ENCODE peak calls at places on chromosomes 3 and 15, in four cellular contexts. One of them, this sample, is unnamed.

GRCh38 chr3:37905987-37906674 is 44.5 kb downstream of the CTDSPL start:
- DNase-seq in K562: no peak
- DNase-seq in Panc1: no peak
- DNase-seq in HepG2: peak
- DNase-seq in this sample: no peak

GRCh38 chr15:38042707-38043445 is 108.4 kb downstream of the TMCO5A start:
- DNase-seq in K562: no peak
- DNase-seq in HepG2: no peak
- DNase-seq in Panc1: no peak
- DNase-seq in this sample: no peak

GRCh38 chr3:121624147-121624852 is 31.1 kb downstream of the FBXO40 start:
- DNase-seq in K562: no peak
- DNase-seq in Panc1: no peak
- DNase-seq in HepG2: no peak
- DNase-seq in this sample: no peak

GRCh38 chr15:88913017-88913849 is at the start of gene MFGE8:
- DNase-seq in Panc1: no peak
- DNase-seq in K562: peak
- DNase-seq in HepG2: peak
- DNase-seq in this sample: no peak

GRCh38 chr3:171348121-171348520 is 112.1 kb downstream of the TNIK start:
- DNase-seq in HepG2: no peak
- DNase-seq in Panc1: no peak
- DNase-seq in K562: no peak
- DNase-seq in this sample: no peak

GRCh38 chr3:42582474-42583070 is 805 bp upstream of the SEC22C start:
- DNase-seq in Panc1: no peak
- DNase-seq in K562: no peak
- DNase-seq in HepG2: no peak
- DNase-seq in this sample: no peak

GRCh38 chr3:115330406-115330805 is 183.3 kb upstream of the ZBTB20 start:
- DNase-seq in K562: no peak
- DNase-seq in Panc1: no peak
- DNase-seq in HepG2: no peak
- DNase-seq in this sample: no peak

GRCh38 chr3:193822492-193823220 is 229.6 kb downstream of the OPA1 start:
- DNase-seq in K562: no peak
- DNase-seq in HepG2: no peak
- DNase-seq in Panc1: no peak
- DNase-seq in this sample: no peak

GRCh38 chr15:87609474-87609873 is 647.1 kb downstream of the NTRK3 start:
- DNase-seq in HepG2: no peak
- DNase-seq in K562: no peak
- DNase-seq in Panc1: no peak
- DNase-seq in this sample: no peak

GRCh38 chr15:78097667-78098066 is 5.3 kb downstream of the SH2D7 start:
- DNase-seq in K562: no peak
- DNase-seq in Panc1: no peak
- DNase-seq in HepG2: no peak
- DNase-seq in this sample: no peak

GRCh38 chr3:57292895-57293526 is 526 bp upstream of the ASB14 start:
- DNase-seq in Panc1: no peak
- DNase-seq in HepG2: no peak
- DNase-seq in K562: no peak
- DNase-seq in this sample: no peak

GRCh38 chr3:183779896-183780450 is 45.4 kb downstream of the MAP6D1 start:
- DNase-seq in K562: no peak
- DNase-seq in HepG2: no peak
- DNase-seq in Panc1: no peak
- DNase-seq in this sample: no peak

GRCh38 chr3:183777016-183777618 is 48.3 kb downstream of the MAP6D1 start:
- DNase-seq in HepG2: no peak
- DNase-seq in Panc1: no peak
- DNase-seq in K562: no peak
- DNase-seq in this sample: no peak

GRCh38 chr3:183774631-183775030 is 50.7 kb downstream of the MAP6D1 start:
- DNase-seq in HepG2: no peak
- DNase-seq in K562: no peak
- DNase-seq in Panc1: no peak
- DNase-seq in this sample: no peak

GRCh38 chr3:183781246-183781645 is 44.1 kb downstream of the MAP6D1 start:
- DNase-seq in K562: no peak
- DNase-seq in Panc1: no peak
- DNase-seq in HepG2: no peak
- DNase-seq in this sample: no peak

DNA sequence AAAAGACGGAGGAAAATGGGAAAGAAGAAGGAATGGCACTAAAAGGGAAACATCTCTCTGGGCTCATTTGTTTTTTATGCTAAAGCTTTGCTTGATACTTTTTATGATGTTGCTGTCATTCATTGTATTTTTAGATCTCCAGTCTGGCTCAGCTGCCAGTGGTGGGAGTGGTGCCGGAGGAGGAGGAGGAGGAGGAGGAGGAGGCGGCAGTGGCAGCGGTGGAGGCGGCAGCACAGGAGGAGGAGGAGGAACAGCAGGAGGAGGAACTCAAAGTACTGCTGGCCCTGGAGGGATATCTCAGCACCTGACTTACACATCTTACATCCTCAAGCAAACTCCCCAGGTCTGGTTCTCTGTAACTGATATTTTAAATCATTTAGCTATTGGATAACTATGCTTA is 49.6 kb downstream of the MAP6D1 start:
- DNase-seq in Panc1: no peak
- DNase-seq in HepG2: no peak
- DNase-seq in K562: no peak
- DNase-seq in this sample: no peak
- TF ChIP-seq TCF7L2 in Panc1: no peak
- TF ChIP-seq TCF7L2 in HepG2: no peak
- TF ChIP-seq TCF7L2 in K562: no peak
- TF ChIP-seq TCF7L2 in this sample: no peak

GRCh38 chr15:81111510-81112375 is 22.3 kb upstream of the CFAP161 start:
- DNase-seq in Panc1: no peak
- DNase-seq in HepG2: no peak
- DNase-seq in K562: no peak
- DNase-seq in this sample: no peak
- TF ChIP-seq TCF7L2 in Panc1: no peak
- TF ChIP-seq TCF7L2 in HepG2: no peak
- TF ChIP-seq TCF7L2 in K562: no peak
- TF ChIP-seq TCF7L2 in this sample: no peak

GRCh38 chr3:180000500-180000899 is 36.2 kb downstream of the PEX5L start:
- DNase-seq in HepG2: no peak
- DNase-seq in K562: no peak
- DNase-seq in Panc1: no peak
- DNase-seq in this sample: no peak
- TF ChIP-seq TCF7L2 in HepG2: no peak
- TF ChIP-seq TCF7L2 in K562: no peak
- TF ChIP-seq TCF7L2 in Panc1: no peak
- TF ChIP-seq TCF7L2 in this sample: no peak

DNA sequence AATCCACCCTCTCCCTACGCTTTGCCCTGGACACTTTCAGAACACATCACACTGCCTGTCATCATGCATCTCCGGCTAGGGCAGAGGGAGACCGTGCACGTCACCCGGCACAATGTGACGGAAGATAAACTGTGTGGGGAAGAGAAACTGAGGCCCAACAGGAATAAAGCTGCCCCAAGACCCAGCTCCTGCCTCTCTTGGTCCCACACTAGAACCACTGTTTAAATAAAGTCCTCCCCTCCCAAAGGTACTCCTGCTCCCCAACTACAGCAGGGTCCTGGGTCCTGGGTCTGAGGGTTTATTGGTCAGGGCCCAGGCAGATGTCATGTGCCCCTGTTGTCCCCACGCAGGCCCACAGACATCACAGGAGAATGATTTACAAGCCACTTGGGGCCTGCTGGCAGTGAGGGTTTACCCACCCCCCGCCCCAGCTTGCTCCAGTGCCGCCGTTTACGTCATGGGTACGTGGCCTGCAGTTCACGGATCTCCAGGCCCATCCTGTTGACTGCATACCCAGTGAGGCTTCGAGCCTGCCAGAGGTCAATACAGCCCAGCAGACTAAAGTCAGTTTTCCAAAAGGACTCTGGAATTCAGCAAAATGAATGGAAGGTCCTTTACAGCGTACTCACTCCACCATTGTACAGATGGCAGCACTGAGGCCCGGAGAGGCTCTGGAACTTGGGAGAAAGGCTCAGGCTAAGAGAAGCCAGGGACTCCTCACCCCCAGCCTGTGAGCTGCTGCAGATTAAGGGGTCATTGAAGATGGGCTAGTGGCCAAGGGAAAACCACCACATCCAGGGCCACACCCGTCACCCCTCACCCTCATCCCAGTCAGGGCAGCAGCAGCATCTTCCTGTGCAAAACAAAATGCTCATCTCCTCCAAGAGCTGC is 23.2 kb downstream of the ALS2CL start:
- DNase-seq in K562: no peak
- DNase-seq in Panc1: no peak
- DNase-seq in HepG2: no peak
- DNase-seq in this sample: no peak
- TF ChIP-seq TCF7L2 in K562: no peak
- TF ChIP-seq TCF7L2 in Panc1: no peak
- TF ChIP-seq TCF7L2 in HepG2: no peak
- TF ChIP-seq TCF7L2 in this sample: no peak

GRCh38 chr15:96326551-96327154 is 3.8 kb upstream of the NR2F2 start:
- DNase-seq in K562: peak
- DNase-seq in Panc1: no peak
- DNase-seq in HepG2: no peak
- DNase-seq in this sample: no peak

GRCh38 chr15:96324192-96324895 is 6.2 kb upstream of the NR2F2 start:
- DNase-seq in K562: no peak
- DNase-seq in HepG2: no peak
- DNase-seq in Panc1: no peak
- DNase-seq in this sample: no peak

GRCh38 chr15:96327155-96327741 is 3.3 kb upstream of the NR2F2 start:
- DNase-seq in HepG2: peak
- DNase-seq in Panc1: no peak
- DNase-seq in K562: peak
- DNase-seq in this sample: peak

GRCh38 chr15:96324900-96325299 is 5.6 kb upstream of the NR2F2 start:
- DNase-seq in K562: no peak
- DNase-seq in HepG2: no peak
- DNase-seq in Panc1: no peak
- DNase-seq in this sample: no peak

GRCh38 chr15:96325579-96326331 is 4.7 kb upstream of the NR2F2 start:
- DNase-seq in Panc1: no peak
- DNase-seq in HepG2: no peak
- DNase-seq in K562: no peak
- DNase-seq in this sample: no peak
- TF ChIP-seq TCF7L2 in Panc1: peak
- TF ChIP-seq TCF7L2 in HepG2: no peak
- TF ChIP-seq TCF7L2 in K562: no peak
- TF ChIP-seq TCF7L2 in this sample: no peak

This sample was measured in HCT116.